ENCODE peak calls at places on chromosomes 6 and 20, in four cellular contexts. G, V, N and O are unnamed samples.

GRCh38 chr20:47782920-47783552 is 2.2 kb downstream of the SULF2 start:
- DNase-seq in G (no peak), V (no peak), N (no peak), O (no peak)

GRCh38 chr6:31053873-31054272 is 43.6 kb downstream of the MUC22 start:
- DNase-seq in G (no peak), V (no peak), N (no peak), O (no peak)

GRCh38 chr6:38284772-38285406 is 354.8 kb downstream of the BTBD9 start:
- DNase-seq in G (no peak), V (no peak), N (no peak), O (no peak)

GRCh38 chr6:34295721-34296120 is 46.9 kb upstream of the SMIM29 start:
- DNase-seq in G (no peak), V (no peak), N (no peak), O (no peak)

GRCh38 chr6:81304486-81304885 is 448.0 kb downstream of the TENT5A start:
- DNase-seq in G (no peak), V (no peak), N (no peak), O (no peak)

GRCh38 chr6:37209461-37210205 is 39.7 kb downstream of the PIM1 start:
- DNase-seq in G (no peak), V (no peak), N (no peak), O (no peak)

GRCh38 chr20:48823960-48824497 is 3.8 kb downstream of the PREX1 start:
- DNase-seq in G (peak; percentile 52), V (peak; percentile 66), N (no peak), O (no peak)

GRCh38 chr6:132218063-132218696 is 183.1 kb downstream of the MOXD1 start:
- DNase-seq in G (no peak), V (peak; percentile 45), N (no peak), O (no peak)

GRCh38 chr6:28433119-28433518 is 10.2 kb downstream of the ZSCAN23 start:
- DNase-seq in G (no peak), V (no peak), N (no peak), O (no peak)

GRCh38 chr6:127592964-127593363 is 16.0 kb downstream of the C6orf58 start:
- DNase-seq in G (no peak), V (no peak), N (no peak), O (no peak)

GRCh38 chr6:127690092-127690491 is 113.1 kb downstream of the C6orf58 start:
- DNase-seq in G (no peak), V (peak; percentile 32), N (no peak), O (no peak)

GRCh38 chr6:27414996-27415395 is 26.4 kb downstream of the ZNF391 start:
- DNase-seq in G (no peak), V (no peak), N (no peak), O (no peak)